ENCODE peak calls at places on chromosomes 5 and 9, in nine cellular contexts. One of them, this sample, is unnamed.

GRCh38 chr9:105150991-105151685 is 93.3 kb upstream of the SLC44A1 start:
- DNase-seq in esophagus squamous epithelium: no peak
- DNase-seq in spleen: no peak
- DNase-seq in right lobe of liver: no peak
- DNase-seq in fibroblast of lung: no peak
- DNase-seq in lung: no peak
- DNase-seq in choroid plexus epithelial cell: peak
- DNase-seq in fibroblast of the aortic adventitia: no peak
- DNase-seq in IMR-90: peak
- DNase-seq in this sample: peak

GRCh38 chr5:88690619-88691560 is 192.1 kb downstream of the MEF2C start:
- DNase-seq in esophagus squamous epithelium: no peak
- DNase-seq in spleen: peak
- DNase-seq in right lobe of liver: peak
- DNase-seq in fibroblast of lung: peak
- DNase-seq in lung: peak
- DNase-seq in choroid plexus epithelial cell: peak
- DNase-seq in fibroblast of the aortic adventitia: peak
- DNase-seq in IMR-90: peak
- DNase-seq in this sample: peak

GRCh38 chr5:59357421-59357977 is 536.0 kb downstream of the PDE4D start:
- DNase-seq in esophagus squamous epithelium: no peak
- DNase-seq in spleen: peak
- DNase-seq in right lobe of liver: no peak
- DNase-seq in fibroblast of lung: peak
- DNase-seq in lung: peak
- DNase-seq in choroid plexus epithelial cell: peak
- DNase-seq in fibroblast of the aortic adventitia: peak
- DNase-seq in IMR-90: peak
- DNase-seq in this sample: no peak

GRCh38 chr9:95143591-95144561 is 173.6 kb downstream of the FANCC start:
- DNase-seq in esophagus squamous epithelium: no peak
- DNase-seq in spleen: no peak
- DNase-seq in right lobe of liver: peak
- DNase-seq in fibroblast of lung: peak
- DNase-seq in lung: peak
- DNase-seq in choroid plexus epithelial cell: peak
- DNase-seq in fibroblast of the aortic adventitia: peak
- DNase-seq in IMR-90: peak
- DNase-seq in this sample: peak

GRCh38 chr5:82176115-82176514 is 102.0 kb downstream of the RPS23 start:
- DNase-seq in esophagus squamous epithelium: no peak
- DNase-seq in spleen: no peak
- DNase-seq in right lobe of liver: no peak
- DNase-seq in fibroblast of lung: no peak
- DNase-seq in lung: no peak
- DNase-seq in choroid plexus epithelial cell: peak
- DNase-seq in fibroblast of the aortic adventitia: peak
- DNase-seq in IMR-90: peak
- DNase-seq in this sample: no peak

GRCh38 chr5:2752059-2752874 is 790 bp upstream of the IRX2 start:
- DNase-seq in esophagus squamous epithelium: no peak
- DNase-seq in spleen: no peak
- DNase-seq in right lobe of liver: no peak
- DNase-seq in fibroblast of lung: no peak
- DNase-seq in lung: peak
- DNase-seq in choroid plexus epithelial cell: no peak
- DNase-seq in fibroblast of the aortic adventitia: peak
- DNase-seq in IMR-90: no peak
- DNase-seq in this sample: peak

GRCh38 chr5:73981696-73982095 is 355.7 kb downstream of the ARHGEF28 start:
- DNase-seq in esophagus squamous epithelium: no peak
- DNase-seq in spleen: no peak
- DNase-seq in right lobe of liver: no peak
- DNase-seq in fibroblast of lung: no peak
- DNase-seq in lung: no peak
- DNase-seq in choroid plexus epithelial cell: no peak
- DNase-seq in fibroblast of the aortic adventitia: no peak
- DNase-seq in IMR-90: no peak
- DNase-seq in this sample: no peak

GRCh38 chr5:68548959-68549676 is 333.6 kb downstream of the PIK3R1 start:
- DNase-seq in esophagus squamous epithelium: no peak
- DNase-seq in spleen: no peak
- DNase-seq in right lobe of liver: no peak
- DNase-seq in fibroblast of lung: peak
- DNase-seq in lung: no peak
- DNase-seq in choroid plexus epithelial cell: no peak
- DNase-seq in fibroblast of the aortic adventitia: peak
- DNase-seq in IMR-90: peak
- DNase-seq in this sample: peak

GRCh38 chr9:127264462-127265040 is at the start of gene GARNL3:
- DNase-seq in esophagus squamous epithelium: no peak
- DNase-seq in spleen: no peak
- DNase-seq in right lobe of liver: no peak
- DNase-seq in fibroblast of lung: no peak
- DNase-seq in lung: no peak
- DNase-seq in choroid plexus epithelial cell: peak
- DNase-seq in fibroblast of the aortic adventitia: no peak
- DNase-seq in IMR-90: no peak
- DNase-seq in this sample: no peak

GRCh38 chr5:134245101-134245604 is 19.3 kb upstream of the PPP2CA start:
- DNase-seq in esophagus squamous epithelium: no peak
- DNase-seq in spleen: no peak
- DNase-seq in right lobe of liver: no peak
- DNase-seq in fibroblast of lung: peak
- DNase-seq in lung: no peak
- DNase-seq in choroid plexus epithelial cell: peak
- DNase-seq in fibroblast of the aortic adventitia: peak
- DNase-seq in IMR-90: peak
- DNase-seq in this sample: peak

GRCh38 chr9:113622600-113623400 is 159.3 kb downstream of the RGS3 start:
- DNase-seq in esophagus squamous epithelium: no peak
- DNase-seq in spleen: peak
- DNase-seq in right lobe of liver: peak
- DNase-seq in fibroblast of lung: peak
- DNase-seq in lung: no peak
- DNase-seq in choroid plexus epithelial cell: peak
- DNase-seq in fibroblast of the aortic adventitia: peak
- DNase-seq in IMR-90: peak
- DNase-seq in this sample: peak

GRCh38 chr5:115661156-115661555 is 35.3 kb upstream of the TMED7 start:
- DNase-seq in esophagus squamous epithelium: no peak
- DNase-seq in spleen: no peak
- DNase-seq in right lobe of liver: no peak
- DNase-seq in fibroblast of lung: no peak
- DNase-seq in lung: no peak
- DNase-seq in choroid plexus epithelial cell: peak
- DNase-seq in fibroblast of the aortic adventitia: peak
- DNase-seq in IMR-90: no peak
- DNase-seq in this sample: no peak

GRCh38 chr9:132591751-132592314 is 9.4 kb downstream of the BARHL1 start:
- DNase-seq in esophagus squamous epithelium: no peak
- DNase-seq in spleen: no peak
- DNase-seq in right lobe of liver: no peak
- DNase-seq in fibroblast of lung: no peak
- DNase-seq in lung: no peak
- DNase-seq in choroid plexus epithelial cell: no peak
- DNase-seq in fibroblast of the aortic adventitia: no peak
- DNase-seq in IMR-90: no peak
- DNase-seq in this sample: no peak

GRCh38 chr9:132590037-132590317 is 7.6 kb downstream of the BARHL1 start:
- DNase-seq in esophagus squamous epithelium: no peak
- DNase-seq in spleen: no peak
- DNase-seq in right lobe of liver: no peak
- DNase-seq in fibroblast of lung: no peak
- DNase-seq in lung: no peak
- DNase-seq in choroid plexus epithelial cell: no peak
- DNase-seq in fibroblast of the aortic adventitia: no peak
- DNase-seq in IMR-90: no peak
- DNase-seq in this sample: no peak

GRCh38 chr9:132592451-132592850 is 10.0 kb downstream of the BARHL1 start:
- DNase-seq in esophagus squamous epithelium: no peak
- DNase-seq in spleen: no peak
- DNase-seq in right lobe of liver: no peak
- DNase-seq in fibroblast of lung: no peak
- DNase-seq in lung: no peak
- DNase-seq in choroid plexus epithelial cell: no peak
- DNase-seq in fibroblast of the aortic adventitia: no peak
- DNase-seq in IMR-90: no peak
- DNase-seq in this sample: no peak

GRCh38 chr9:132590318-132591182 is 8.1 kb downstream of the BARHL1 start:
- DNase-seq in esophagus squamous epithelium: no peak
- DNase-seq in spleen: no peak
- DNase-seq in right lobe of liver: no peak
- DNase-seq in fibroblast of lung: no peak
- DNase-seq in lung: no peak
- DNase-seq in choroid plexus epithelial cell: no peak
- DNase-seq in fibroblast of the aortic adventitia: no peak
- DNase-seq in IMR-90: no peak
- DNase-seq in this sample: no peak

GRCh38 chr9:132591244-132591643 is 8.8 kb downstream of the BARHL1 start:
- DNase-seq in esophagus squamous epithelium: no peak
- DNase-seq in spleen: no peak
- DNase-seq in right lobe of liver: no peak
- DNase-seq in fibroblast of lung: no peak
- DNase-seq in lung: no peak
- DNase-seq in choroid plexus epithelial cell: no peak
- DNase-seq in fibroblast of the aortic adventitia: no peak
- DNase-seq in IMR-90: no peak
- DNase-seq in this sample: no peak
- H3K4me3 ChIP-seq in esophagus squamous epithelium: no peak
- H3K4me3 ChIP-seq in spleen: no peak
- H3K4me3 ChIP-seq in right lobe of liver: no peak
- H3K4me3 ChIP-seq in fibroblast of lung: no peak
- H3K4me3 ChIP-seq in lung: no peak
- H3K4me3 ChIP-seq in choroid plexus epithelial cell: no peak
- H3K4me3 ChIP-seq in fibroblast of the aortic adventitia: no peak
- H3K4me3 ChIP-seq in IMR-90: no peak
- H3K4me3 ChIP-seq in this sample: no peak

GRCh38 chr9:130267930-130268329 is 2.4 kb downstream of the HMCN2 start:
- DNase-seq in esophagus squamous epithelium: no peak
- DNase-seq in spleen: no peak
- DNase-seq in right lobe of liver: no peak
- DNase-seq in fibroblast of lung: no peak
- DNase-seq in lung: no peak
- DNase-seq in choroid plexus epithelial cell: no peak
- DNase-seq in fibroblast of the aortic adventitia: no peak
- DNase-seq in IMR-90: no peak
- DNase-seq in this sample: no peak

GRCh38 chr9:130265431-130266235 is at the start of gene HMCN2:
- DNase-seq in esophagus squamous epithelium: no peak
- DNase-seq in spleen: peak
- DNase-seq in right lobe of liver: no peak
- DNase-seq in fibroblast of lung: no peak
- DNase-seq in lung: no peak
- DNase-seq in choroid plexus epithelial cell: peak
- DNase-seq in fibroblast of the aortic adventitia: no peak
- DNase-seq in IMR-90: no peak
- DNase-seq in this sample: no peak

GRCh38 chr9:130266236-130267098 is 907 bp downstream of the HMCN2 start:
- DNase-seq in esophagus squamous epithelium: no peak
- DNase-seq in spleen: peak
- DNase-seq in right lobe of liver: no peak
- DNase-seq in fibroblast of lung: no peak
- DNase-seq in lung: no peak
- DNase-seq in choroid plexus epithelial cell: no peak
- DNase-seq in fibroblast of the aortic adventitia: no peak
- DNase-seq in IMR-90: no peak
- DNase-seq in this sample: no peak

GRCh38 chr9:130271473-130271872 is 5.9 kb downstream of the HMCN2 start:
- DNase-seq in esophagus squamous epithelium: no peak
- DNase-seq in spleen: no peak
- DNase-seq in right lobe of liver: no peak
- DNase-seq in fibroblast of lung: no peak
- DNase-seq in lung: no peak
- DNase-seq in choroid plexus epithelial cell: no peak
- DNase-seq in fibroblast of the aortic adventitia: no peak
- DNase-seq in IMR-90: no peak
- DNase-seq in this sample: no peak

GRCh38 chr9:130268521-130269131 is 3.1 kb downstream of the HMCN2 start:
- DNase-seq in esophagus squamous epithelium: no peak
- DNase-seq in spleen: peak
- DNase-seq in right lobe of liver: no peak
- DNase-seq in fibroblast of lung: no peak
- DNase-seq in lung: no peak
- DNase-seq in choroid plexus epithelial cell: no peak
- DNase-seq in fibroblast of the aortic adventitia: no peak
- DNase-seq in IMR-90: no peak
- DNase-seq in this sample: no peak
- H3K4me3 ChIP-seq in esophagus squamous epithelium: no peak
- H3K4me3 ChIP-seq in spleen: no peak
- H3K4me3 ChIP-seq in right lobe of liver: no peak
- H3K4me3 ChIP-seq in fibroblast of lung: no peak
- H3K4me3 ChIP-seq in lung: no peak
- H3K4me3 ChIP-seq in choroid plexus epithelial cell: no peak
- H3K4me3 ChIP-seq in fibroblast of the aortic adventitia: no peak
- H3K4me3 ChIP-seq in IMR-90: no peak
- H3K4me3 ChIP-seq in this sample: no peak

GRCh38 chr5:113615708-113616107 is 102.2 kb downstream of the YTHDC2 start:
- DNase-seq in esophagus squamous epithelium: no peak
- DNase-seq in spleen: no peak
- DNase-seq in right lobe of liver: no peak
- DNase-seq in fibroblast of lung: no peak
- DNase-seq in lung: no peak
- DNase-seq in choroid plexus epithelial cell: peak
- DNase-seq in fibroblast of the aortic adventitia: no peak
- DNase-seq in IMR-90: peak
- DNase-seq in this sample: no peak
- H3K4me3 ChIP-seq in esophagus squamous epithelium: no peak
- H3K4me3 ChIP-seq in spleen: no peak
- H3K4me3 ChIP-seq in right lobe of liver: no peak
- H3K4me3 ChIP-seq in fibroblast of lung: no peak
- H3K4me3 ChIP-seq in lung: no peak
- H3K4me3 ChIP-seq in choroid plexus epithelial cell: no peak
- H3K4me3 ChIP-seq in fibroblast of the aortic adventitia: no peak
- H3K4me3 ChIP-seq in IMR-90: no peak
- H3K4me3 ChIP-seq in this sample: no peak

DNA sequence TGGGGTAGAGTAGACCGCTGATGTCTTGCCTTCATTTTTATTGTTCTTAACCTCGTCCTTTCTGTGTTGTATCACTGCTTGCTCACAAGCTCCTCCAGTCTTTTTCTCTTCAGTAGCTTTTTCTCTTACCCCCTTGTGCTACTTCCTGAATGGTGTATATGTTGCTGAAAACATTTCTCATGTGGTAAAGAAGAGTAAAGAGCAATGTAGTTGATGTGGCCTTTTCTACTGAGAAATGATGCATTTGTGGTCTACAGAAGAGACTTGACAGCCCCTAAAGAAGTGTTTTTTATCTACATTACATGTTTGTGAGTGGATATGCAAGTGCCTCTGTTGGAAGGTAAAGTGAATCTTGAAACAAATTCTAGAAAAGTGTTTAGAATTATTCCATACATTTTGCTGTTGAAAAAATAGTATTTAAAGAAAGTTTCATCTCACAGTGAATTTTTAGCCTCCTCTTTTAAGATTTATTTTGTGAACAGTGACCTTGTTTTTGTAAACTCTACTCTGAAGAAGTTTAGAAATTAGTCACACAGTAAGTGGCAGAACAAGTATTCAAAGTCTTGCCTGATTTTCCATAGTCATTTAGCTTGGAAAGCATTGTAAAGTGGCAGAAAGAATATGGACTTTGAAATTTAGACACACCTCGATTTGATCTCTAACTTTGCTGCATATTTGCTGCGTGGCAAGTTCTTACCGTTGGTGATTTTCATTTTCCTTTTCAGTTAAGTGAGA is 17.4 kb downstream of the CDC42SE2 start:
- DNase-seq in esophagus squamous epithelium: no peak
- DNase-seq in spleen: no peak
- DNase-seq in right lobe of liver: no peak
- DNase-seq in fibroblast of lung: no peak
- DNase-seq in lung: no peak
- DNase-seq in choroid plexus epithelial cell: peak
- DNase-seq in fibroblast of the aortic adventitia: no peak
- DNase-seq in IMR-90: peak
- DNase-seq in this sample: no peak
- H3K4me3 ChIP-seq in esophagus squamous epithelium: peak
- H3K4me3 ChIP-seq in spleen: no peak
- H3K4me3 ChIP-seq in right lobe of liver: peak
- H3K4me3 ChIP-seq in fibroblast of lung: no peak
- H3K4me3 ChIP-seq in lung: no peak
- H3K4me3 ChIP-seq in choroid plexus epithelial cell: no peak
- H3K4me3 ChIP-seq in fibroblast of the aortic adventitia: no peak
- H3K4me3 ChIP-seq in IMR-90: no peak
- H3K4me3 ChIP-seq in this sample: no peak

This sample was measured in fibroblast of mammary gland.